ENCODE peak calls at places on chromosome 13, in five cellular contexts. M is mesendoderm, S is fibroblast of lung, V is IMR-90, L is mammary epithelial cell. J is an unnamed sample.

GRCh38 chr13:97757807-97758206 is 195.7 kb upstream of the IPO5 start:
- DNase-seq in M (no peak), S (no peak), V (no peak), L (no peak), J (no peak)

GRCh38 chr13:106187092-106187491 is 348.4 kb downstream of the EFNB2 start:
- DNase-seq in M (no peak), S (peak; percentile 46), V (no peak), L (no peak), J (no peak)

GRCh38 chr13:26300140-26300539 is 46.2 kb downstream of the CDK8 start:
- DNase-seq in M (no peak), S (peak; percentile 89), V (peak; percentile 86), L (peak; percentile 70), J (no peak)

GRCh38 chr13:45335397-45336024 is 5.5 kb downstream of the TPT1 start:
- DNase-seq in M (no peak), S (no peak), V (no peak), L (no peak), J (no peak)

GRCh38 chr13:45768668-45769067 is 66.5 kb downstream of the CBY2 start:
- DNase-seq in M (no peak), S (no peak), V (no peak), L (no peak), J (no peak)

GRCh38 chr13:42140494-42140893 is 92.0 kb downstream of the DGKH start:
- DNase-seq in M (no peak), S (no peak), V (no peak), L (no peak), J (no peak)

GRCh38 chr13:45954861-45955595 is 97.5 kb downstream of the ZC3H13 start:
- DNase-seq in M (no peak), S (no peak), V (no peak), L (no peak), J (no peak)

GRCh38 chr13:54574791-54575190 is 1546.2 kb downstream of the OLFM4 start:
- DNase-seq in M (no peak), S (no peak), V (no peak), L (no peak), J (no peak)

GRCh38 chr13:29465741-29466293 is 129.7 kb downstream of the SLC7A1 start:
- DNase-seq in M (peak; percentile 61), S (peak; percentile 83), V (peak; percentile 62), L (peak; percentile 80), J (no peak)

DNA sequence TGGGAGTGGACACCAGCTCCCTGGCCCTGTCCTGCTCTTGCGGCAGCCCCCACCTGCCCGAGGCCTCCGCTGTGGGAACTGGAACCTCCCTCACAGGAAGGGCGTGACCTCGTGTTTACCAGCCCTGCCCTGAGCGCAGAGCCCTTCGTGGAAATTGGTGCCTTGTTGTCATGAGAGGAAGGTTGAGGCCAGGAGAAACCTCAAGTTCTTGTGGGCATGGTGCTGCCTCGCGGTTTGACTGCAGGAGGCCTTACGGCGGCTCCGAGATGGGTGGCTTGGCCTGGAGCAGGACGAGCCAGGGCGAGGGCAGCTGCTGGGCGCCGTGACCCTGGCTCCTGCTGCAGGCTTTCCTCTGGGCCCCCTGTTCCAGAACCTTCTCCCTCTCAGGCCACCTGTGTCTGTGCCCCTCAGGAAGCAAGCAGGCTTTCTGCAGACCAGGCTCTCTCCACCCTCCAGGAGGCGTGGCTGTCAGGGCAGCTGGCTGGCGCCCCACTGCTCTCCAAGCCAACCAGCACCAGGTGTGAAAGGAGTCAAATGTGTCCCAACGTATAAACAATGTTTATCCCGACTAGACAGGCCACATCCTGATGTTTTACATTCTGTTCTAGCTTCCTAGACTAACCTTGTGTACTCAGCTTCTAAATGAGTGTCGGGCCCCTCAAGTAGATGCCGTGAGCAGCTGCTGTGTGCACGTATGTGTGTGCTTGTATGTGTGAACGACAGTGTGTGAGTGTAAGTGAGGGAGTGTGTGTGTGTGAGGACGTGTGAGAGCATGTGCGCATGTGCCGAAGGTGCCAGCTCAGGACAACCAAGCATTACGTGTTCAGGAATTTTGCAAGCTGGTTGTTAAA is 10.4 kb upstream of the RASA3 start:
- DNase-seq in M (no peak), S (no peak), V (peak; percentile 65), L (no peak), J (no peak)
- H3K4me2 ChIP-seq in M (no peak overlapping the region), S (no peak overlapping the region), V (peak overlapping the region; percentile 13), L (no peak overlapping the region), J (no peak overlapping the region)

DNA sequence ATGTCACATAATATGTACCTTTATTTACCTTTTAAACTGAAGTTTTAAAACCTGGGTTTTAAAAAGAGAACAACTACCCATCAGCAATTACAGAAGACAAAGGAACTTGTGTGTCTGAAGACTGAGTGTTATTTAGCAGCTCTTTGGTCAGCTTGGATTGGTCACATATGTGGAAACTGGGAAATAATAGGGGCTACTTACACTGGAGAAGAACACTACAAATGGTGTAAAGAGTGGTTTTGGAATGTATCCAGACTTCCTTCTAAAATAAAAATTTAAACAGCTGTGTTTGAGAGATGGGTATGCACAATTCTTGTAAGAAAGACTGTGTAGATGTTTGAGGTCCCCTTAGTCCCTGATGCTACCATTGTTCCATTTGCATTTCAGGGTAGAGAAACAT is 13.3 kb downstream of the TNFRSF19 start:
- DNase-seq in M (no peak), S (no peak), V (no peak), L (no peak), J (no peak)
- H3K4me2 ChIP-seq in M (no peak overlapping the region), S (no peak overlapping the region), V (no peak overlapping the region), L (no peak overlapping the region), J (no peak overlapping the region)

GRCh38 chr13:40048551-40048950 is 393.1 kb downstream of the COG6 start:
- DNase-seq in M (no peak), S (no peak), V (no peak), L (no peak), J (no peak)
- H3K4me2 ChIP-seq in M (no peak overlapping the region), S (no peak overlapping the region), V (no peak overlapping the region), L (no peak overlapping the region), J (no peak overlapping the region)

DNA sequence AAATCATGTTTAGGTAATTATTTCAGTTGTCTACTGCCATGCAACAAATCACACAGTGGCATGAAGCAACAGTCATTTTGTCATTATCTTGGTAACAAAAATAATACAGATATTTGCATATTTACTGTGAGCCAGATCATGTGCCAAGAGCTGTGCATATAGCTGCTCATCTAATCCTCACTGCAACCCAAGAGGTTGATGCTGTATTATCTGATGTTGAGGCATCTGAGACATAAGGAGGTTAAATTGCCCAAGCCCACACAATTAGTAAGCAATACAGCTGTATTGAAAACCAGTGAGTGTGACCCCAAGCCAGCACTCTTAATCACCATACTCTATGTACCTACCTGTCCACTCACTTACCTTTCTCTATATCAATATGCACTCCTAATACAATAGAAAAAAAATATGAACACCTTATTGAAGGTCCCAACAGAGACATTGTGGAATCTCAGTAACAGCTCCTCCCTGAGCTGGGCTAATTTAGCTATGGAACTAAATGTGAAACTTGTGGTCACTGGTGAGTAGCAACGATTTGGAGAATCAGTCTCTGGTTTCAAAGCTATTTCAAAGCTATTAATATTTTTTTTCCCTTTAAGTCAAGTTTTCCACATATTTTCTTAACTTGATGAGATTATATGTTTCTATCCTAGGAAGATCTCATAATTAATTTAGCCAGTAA is 185.2 kb downstream of the KLF12 start:
- DNase-seq in M (no peak), S (no peak), V (no peak), L (no peak), J (no peak)
- H3K4me2 ChIP-seq in M (no peak overlapping the region), S (no peak overlapping the region), V (no peak overlapping the region), L (no peak overlapping the region), J (no peak overlapping the region)

GRCh38 chr13:44243198-44243852 is 130.3 kb upstream of the SERP2 start:
- DNase-seq in M (peak; percentile 92), S (peak; percentile 96), V (peak; percentile 74), L (peak; percentile 78), J (peak; percentile 59)

GRCh38 chr13:44240611-44241010 is 133.0 kb upstream of the SERP2 start:
- DNase-seq in M (no peak), S (no peak), V (no peak), L (no peak), J (no peak)

GRCh38 chr13:44249439-44249838 is 124.2 kb upstream of the SERP2 start:
- DNase-seq in M (peak; percentile 65), S (peak; percentile 83), V (peak; percentile 77), L (peak; percentile 37), J (no peak)

GRCh38 chr13:44241638-44242037 is 132.0 kb upstream of the SERP2 start:
- DNase-seq in M (no peak), S (no peak), V (no peak), L (no peak), J (no peak)

GRCh38 chr13:44244288-44244687 is 129.3 kb upstream of the SERP2 start:
- DNase-seq in M (no peak), S (peak; percentile 91), V (peak; percentile 81), L (peak; percentile 32), J (no peak)
- H3K4me2 ChIP-seq in M (no peak overlapping the region), S (no peak overlapping the region), V (no peak overlapping the region), L (no peak overlapping the region), J (no peak overlapping the region)

DNA sequence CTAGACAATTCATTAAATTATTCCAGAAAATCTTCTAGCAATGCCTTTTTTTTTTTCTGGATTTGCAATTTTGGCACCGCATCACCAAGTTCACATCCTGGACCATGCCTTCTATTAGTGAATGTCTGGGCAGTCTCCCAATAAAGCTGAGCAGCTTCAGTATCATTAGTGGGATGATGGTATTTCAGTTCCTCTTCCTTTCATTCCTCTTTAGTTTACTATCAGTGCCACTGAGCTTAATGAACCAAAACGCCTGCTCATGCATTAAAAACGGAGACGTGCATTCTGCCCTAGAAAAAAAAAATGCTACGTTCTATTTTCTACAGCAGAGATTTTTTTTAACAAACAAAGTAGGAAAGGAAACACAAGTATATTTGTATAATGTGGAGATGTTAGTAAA is 343.0 kb downstream of the PCDH9 start:
- DNase-seq in M (no peak), S (peak; percentile 83), V (peak; percentile 57), L (no peak), J (no peak)
- H3K4me2 ChIP-seq in M (no peak overlapping the region), S (no peak overlapping the region), V (no peak overlapping the region), L (no peak overlapping the region), J (no peak overlapping the region)

GRCh38 chr13:48489666-48490065 is 43.2 kb downstream of the RCBTB2 start:
- DNase-seq in M (no peak), S (no peak), V (no peak), L (no peak), J (no peak)

GRCh38 chr13:48487968-48488367 is 44.9 kb downstream of the RCBTB2 start:
- DNase-seq in M (no peak), S (no peak), V (no peak), L (no peak), J (no peak)

GRCh38 chr13:48486836-48487235 is 46.0 kb downstream of the RCBTB2 start:
- DNase-seq in M (no peak), S (no peak), V (no peak), L (no peak), J (no peak)

GRCh38 chr13:48490241-48490640 is 42.6 kb downstream of the RCBTB2 start:
- DNase-seq in M (no peak), S (no peak), V (no peak), L (no peak), J (no peak)

DNA sequence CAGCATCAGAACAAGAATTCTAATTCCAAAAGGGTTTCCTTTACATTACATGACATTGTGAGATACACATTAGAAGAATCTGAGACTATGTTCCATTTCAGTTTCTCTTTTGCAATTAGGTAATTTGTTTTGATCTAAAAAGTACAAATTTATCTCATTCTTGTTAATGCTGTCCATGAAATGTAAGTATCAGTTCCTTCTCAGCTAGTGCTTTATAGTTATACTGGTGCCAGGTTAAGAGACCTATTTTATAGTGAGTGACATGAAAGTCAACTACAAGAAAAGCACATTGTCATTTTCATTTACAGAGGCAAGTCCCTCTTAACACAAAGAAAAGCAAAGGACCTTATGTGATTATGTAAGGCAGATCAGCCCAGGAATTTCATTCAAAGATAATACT is 43.9 kb downstream of the RCBTB2 start:
- DNase-seq in M (no peak), S (no peak), V (no peak), L (no peak), J (no peak)
- H3K4me2 ChIP-seq in M (no peak overlapping the region), S (no peak overlapping the region), V (no peak overlapping the region), L (no peak overlapping the region), J (no peak overlapping the region)

J was measured in neural progenitor cell.